ENCODE peak calls at places on chromosomes 16 and 17, in five cellular contexts. E, H, Q, N and K are unnamed samples.

GRCh38 chr16:50762241-50762640 is 20.4 kb downstream of the CYLD start:
- DNase-seq in E (no peak), H (no peak), Q (peak), N (no peak), K (no peak)

GRCh38 chr17:36152639-36153120 is 23.8 kb downstream of the TBC1D3B start:
- DNase-seq in E (no peak), H (no peak), Q (no peak), N (no peak), K (peak)

GRCh38 chr17:74512041-74512440 is 19.2 kb downstream of the CD300LB start:
- DNase-seq in E (no peak), H (peak), Q (peak), N (no peak), K (peak)

GRCh38 chr17:44005865-44006580 is 1.6 kb downstream of the NAGS start:
- DNase-seq in E (no peak), H (peak), Q (no peak), N (no peak), K (no peak)

GRCh38 chr17:40442392-40443195 is 656 bp upstream of the IGFBP4 start:
- DNase-seq in E (no peak), H (peak), Q (peak), N (no peak), K (no peak)

GRCh38 chr17:69412336-69412735 is 2.2 kb upstream of the MAP2K6 start:
- DNase-seq in E (no peak), H (no peak), Q (no peak), N (no peak), K (no peak)

GRCh38 chr16:88440111-88440510 is 13.0 kb upstream of the ZFPM1 start:
- DNase-seq in E (no peak), H (no peak), Q (no peak), N (no peak), K (no peak)

GRCh38 chr17:42340691-42341127 is 47.5 kb downstream of the STAT3 start:
- DNase-seq in E (no peak), H (no peak), Q (no peak), N (no peak), K (no peak)

GRCh38 chr16:825298-826061 is 24.9 kb upstream of the GNG13 start:
- DNase-seq in E (no peak), H (no peak), Q (peak), N (no peak), K (peak)

GRCh38 chr17:63596856-63597557 is 3.7 kb upstream of the TACO1 start:
- DNase-seq in E (no peak), H (no peak), Q (no peak), N (no peak), K (no peak)

GRCh38 chr16:8173111-8173644 is 417.1 kb downstream of the TMEM114 start:
- DNase-seq in E (peak), H (peak), Q (peak), N (peak), K (peak)

GRCh38 chr17:17051380-17051779 is 9.1 kb downstream of the MPRIP start:
- DNase-seq in E (no peak), H (no peak), Q (no peak), N (no peak), K (no peak)

GRCh38 chr17:44223574-44224046 is 4.1 kb upstream of the UBTF start:
- DNase-seq in E (no peak), H (peak), Q (peak), N (no peak), K (peak)

GRCh38 chr17:34203018-34203646 is 52.0 kb upstream of the CCL2 start:
- DNase-seq in E (no peak), H (no peak), Q (no peak), N (no peak), K (no peak)

GRCh38 chr16:88282221-88283041 is 100.3 kb upstream of the ZNF469 start:
- DNase-seq in E (no peak), H (no peak), Q (peak), N (no peak), K (peak)

GRCh38 chr16:86663691-86664517 is 85.6 kb downstream of the FOXL1 start:
- DNase-seq in E (peak), H (no peak), Q (peak), N (no peak), K (peak)

GRCh38 chr17:27504188-27504995 is 48.1 kb downstream of the KSR1 start:
- DNase-seq in E (no peak), H (peak), Q (no peak), N (no peak), K (no peak)

GRCh38 chr16:77211880-77212735 is 12.9 kb downstream of the SYCE1L start:
- DNase-seq in E (no peak), H (peak), Q (peak), N (no peak), K (no peak)

GRCh38 chr17:77466140-77466539 is 325.4 kb downstream of the SEC14L1 start:
- DNase-seq in E (no peak), H (no peak), Q (no peak), N (no peak), K (no peak)
- H3K4me3 ChIP-seq in E (no peak), H (no peak), Q (no peak), N (no peak), K (no peak)

DNA sequence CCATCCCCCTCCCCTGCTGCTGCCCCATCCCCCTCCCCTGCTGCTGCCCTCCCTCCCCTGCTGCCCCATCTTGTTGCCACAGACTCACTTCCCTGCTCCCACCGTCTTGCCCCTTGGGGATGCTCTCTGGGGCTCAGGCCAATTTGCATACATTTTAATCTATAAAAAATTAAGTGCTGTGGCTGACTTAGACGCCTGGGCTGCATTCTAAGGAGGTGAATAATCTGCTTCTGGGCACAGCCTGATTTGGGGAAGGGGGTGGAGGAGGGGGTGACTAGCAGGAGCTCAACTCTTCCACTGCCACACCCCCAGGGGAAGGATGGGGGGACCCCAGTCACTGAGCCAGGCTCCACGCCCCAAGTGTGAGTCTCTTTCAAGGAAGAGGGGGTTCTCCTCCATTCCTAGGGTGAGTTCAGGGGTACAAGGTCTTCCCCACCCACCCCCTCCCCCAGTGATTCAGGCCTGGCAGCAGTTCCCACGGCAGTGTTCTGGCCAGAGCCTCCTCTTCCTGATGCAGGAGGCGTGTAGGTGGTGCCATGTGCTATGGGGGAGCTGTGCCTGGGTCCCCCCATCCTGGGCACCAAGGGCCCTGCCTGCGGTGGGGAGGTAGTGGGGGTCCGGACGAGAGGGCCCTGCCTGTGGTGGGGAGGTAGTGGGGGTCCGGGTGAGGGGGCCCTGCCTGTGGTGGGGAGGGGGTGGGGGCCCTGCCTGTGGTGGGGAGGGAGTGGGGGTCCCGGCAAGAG is 5.0 kb downstream of the DPH1 start:
- DNase-seq in E (peak), H (no peak), Q (peak), N (no peak), K (peak)
- H3K4me3 ChIP-seq in E (no peak), H (no peak), Q (no peak), N (no peak), K (peak)

GRCh38 chr17:50144346-50144745 is 6.1 kb downstream of the PPP1R9B start:
- DNase-seq in E (no peak), H (no peak), Q (no peak), N (no peak), K (no peak)

GRCh38 chr17:50144845-50145531 is 5.5 kb downstream of the PPP1R9B start:
- DNase-seq in E (no peak), H (no peak), Q (no peak), N (no peak), K (no peak)

GRCh38 chr17:50141750-50142119 is 8.7 kb downstream of the PPP1R9B start:
- DNase-seq in E (no peak), H (no peak), Q (no peak), N (no peak), K (no peak)

GRCh38 chr17:50145532-50146229 is 4.8 kb downstream of the PPP1R9B start:
- DNase-seq in E (no peak), H (no peak), Q (no peak), N (no peak), K (no peak)

DNA sequence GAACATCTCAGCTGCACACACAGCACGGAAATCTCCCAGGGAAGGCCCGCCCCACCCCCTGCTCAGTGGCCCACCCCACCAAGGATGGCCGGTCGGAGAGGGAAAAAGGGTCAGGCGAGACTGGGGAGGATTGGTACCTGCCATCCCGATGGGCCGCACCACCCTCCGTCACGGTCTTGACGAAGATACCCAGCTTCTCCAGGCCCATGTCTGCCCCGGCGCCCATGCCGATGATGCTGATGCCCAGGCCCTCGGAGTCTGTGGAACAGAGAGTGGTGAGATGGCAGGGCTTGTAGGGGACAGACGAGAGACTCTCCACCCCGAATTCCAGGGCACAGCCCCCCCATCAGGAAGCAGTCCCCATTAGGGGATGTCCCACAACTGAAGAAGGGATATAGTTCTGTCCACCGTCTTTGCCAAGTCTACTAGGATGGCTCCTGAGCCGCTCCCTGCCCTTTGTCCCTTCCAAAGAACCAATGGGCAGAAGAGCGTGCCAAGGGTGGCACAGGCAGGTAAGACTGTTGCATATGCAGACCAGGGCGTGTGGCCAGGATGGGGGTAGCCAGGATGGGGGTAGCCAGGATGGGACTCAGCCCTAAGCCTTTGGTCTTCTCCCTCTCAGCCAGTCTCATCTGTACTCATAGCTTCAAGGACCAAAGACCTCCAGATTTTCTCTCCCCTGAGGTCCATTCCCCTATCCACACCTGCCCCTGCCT is 6.9 kb downstream of the PPP1R9B start:
- DNase-seq in E (no peak), H (no peak), Q (no peak), N (no peak), K (no peak)
- H3K4me3 ChIP-seq in E (no peak), H (no peak), Q (no peak), N (no peak), K (no peak)

GRCh38 chr17:65527857-65528591 is 33.4 kb downstream of the AXIN2 start:
- DNase-seq in E (no peak), H (no peak), Q (no peak), N (no peak), K (no peak)

GRCh38 chr17:65523411-65523810 is 38.0 kb downstream of the AXIN2 start:
- DNase-seq in E (no peak), H (no peak), Q (peak), N (no peak), K (no peak)

GRCh38 chr17:65522751-65523404 is 38.6 kb downstream of the AXIN2 start:
- DNase-seq in E (no peak), H (no peak), Q (no peak), N (no peak), K (no peak)

GRCh38 chr17:65527381-65527780 is 34.1 kb downstream of the AXIN2 start:
- DNase-seq in E (no peak), H (no peak), Q (no peak), N (no peak), K (no peak)

GRCh38 chr17:65523853-65524664 is 37.4 kb downstream of the AXIN2 start:
- DNase-seq in E (no peak), H (no peak), Q (no peak), N (no peak), K (no peak)
- H3K4me3 ChIP-seq in E (no peak), H (no peak), Q (no peak), N (no peak), K (no peak)

GRCh38 chr16:22317001-22317530 is 19.9 kb downstream of the POLR3E start:
- DNase-seq in E (no peak), H (no peak), Q (no peak), N (no peak), K (no peak)

GRCh38 chr16:22317625-22318024 is 20.4 kb downstream of the POLR3E start:
- DNase-seq in E (no peak), H (no peak), Q (no peak), N (no peak), K (no peak)

GRCh38 chr16:22314661-22315626 is 17.7 kb downstream of the POLR3E start:
- DNase-seq in E (no peak), H (no peak), Q (no peak), N (no peak), K (no peak)

GRCh38 chr16:22315979-22316378 is 18.8 kb downstream of the POLR3E start:
- DNase-seq in E (no peak), H (no peak), Q (no peak), N (no peak), K (no peak)

GRCh38 chr16:22316411-22316811 is 19.2 kb downstream of the POLR3E start:
- DNase-seq in E (no peak), H (no peak), Q (no peak), N (no peak), K (no peak)
- H3K4me3 ChIP-seq in E (no peak), H (no peak), Q (no peak), N (no peak), K (no peak)

DNA sequence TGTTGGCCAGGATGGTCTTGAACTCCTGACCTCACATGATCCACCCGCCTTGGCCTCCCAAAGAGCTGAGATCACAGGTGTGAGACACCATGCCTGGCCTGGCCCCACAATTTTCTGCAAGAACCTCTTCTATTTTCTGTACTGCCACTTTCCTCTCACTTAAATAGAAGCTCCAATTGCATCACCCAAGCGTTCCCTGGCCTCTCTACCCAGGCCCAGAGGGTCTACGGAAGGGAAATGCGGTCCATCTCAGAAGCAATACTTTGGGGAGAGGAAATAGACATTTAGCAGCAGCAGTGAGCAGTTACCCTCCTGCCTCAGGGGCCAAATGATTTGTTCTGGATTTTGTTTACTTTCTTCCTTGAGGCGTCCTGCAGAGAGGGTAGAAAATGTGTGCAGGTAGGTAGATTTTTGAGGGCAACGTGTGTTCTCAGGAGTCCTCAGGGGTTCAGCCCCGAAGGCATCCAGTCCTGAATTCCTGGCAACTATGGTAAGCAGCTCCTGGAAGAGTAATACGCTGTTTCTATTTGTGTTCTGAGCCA is 11.0 kb downstream of the SLC6A4 start:
- DNase-seq in E (no peak), H (no peak), Q (no peak), N (no peak), K (no peak)
- H3K4me3 ChIP-seq in E (no peak), H (no peak), Q (no peak), N (no peak), K (no peak)